ENCODE peak calls at places on chromosomes 1 and 21, in eight cellular contexts. V is HTR-8/SVneo; P is EL; R is HFFc6; H is CD8-positive, alpha-beta T cell; T is GF-D8; B is stimulated activated CD4-positive, alpha-beta T cell treated with anti-CD3 and anti-CD28 coated beads, Interleukin-1b, Interleukin-23, amount 100 ng/mL, for 1 hour; Z is EH. W is an unnamed sample.

GRCh38 chr1:207863893-207864535 is 46.9 kb downstream of the CD34 start:
- DNase-seq in V (no peak), P (no peak), R (no peak), H (peak; percentile 66), T (peak; percentile 83), B (no peak), Z (no peak), W (no peak)

GRCh38 chr1:220458936-220459335 is 69.0 kb upstream of the MARK1 start:
- DNase-seq in V (no peak), P (no peak), R (no peak), H (no peak), T (no peak), B (no peak), Z (peak; percentile 34), W (no peak)

GRCh38 chr1:41153750-41154274 is 88.3 kb downstream of the SCMH1 start:
- DNase-seq in V (no peak), P (no peak), R (no peak), H (no peak), T (no peak), B (no peak), Z (peak; percentile 4), W (no peak)

GRCh38 chr1:31476891-31477846 is 64.2 kb downstream of the SERINC2 start:
- DNase-seq in V (no peak), P (peak; percentile 85), R (peak; percentile 28), H (no peak), T (peak; percentile 64), B (no peak), Z (peak; percentile 48), W (no peak)

GRCh38 chr1:110483308-110483685 is 32.3 kb downstream of the PROK1 start:
- DNase-seq in V (no peak), P (no peak), R (no peak), H (no peak), T (no peak), B (no peak), Z (no peak), W (peak; percentile 24)

GRCh38 chr1:64183380-64183984 is 19.9 kb upstream of the UBE2U start:
- DNase-seq in V (no peak), P (peak; percentile 8), R (no peak), H (no peak), T (no peak), B (no peak), Z (no peak), W (no peak)

GRCh38 chr1:98344726-98345125 is 316.8 kb upstream of the SNX7 start:
- DNase-seq in V (no peak), P (peak; percentile 21), R (no peak), H (no peak), T (no peak), B (no peak), Z (no peak), W (no peak)

GRCh38 chr1:182163821-182164223 is 102.3 kb upstream of the ZNF648 start:
- DNase-seq in V (no peak), P (no peak), R (no peak), H (no peak), T (no peak), B (no peak), Z (peak; percentile 29), W (peak; percentile 30)

GRCh38 chr1:161038523-161039153 is at the start of gene TSTD1:
- DNase-seq in V (peak; percentile 32), P (no peak), R (no peak), H (peak; percentile 89), T (no peak), B (peak; percentile 69), Z (no peak), W (peak; percentile 23)

GRCh38 chr21:41443562-41443961 is 17.5 kb downstream of the MX1 start:
- DNase-seq in V (no peak), P (no peak), R (no peak), H (no peak), T (no peak), B (no peak), Z (no peak), W (no peak)

GRCh38 chr1:4509206-4509605 is 145.2 kb upstream of the AJAP1 start:
- DNase-seq in V (no peak), P (no peak), R (no peak), H (no peak), T (no peak), B (no peak), Z (no peak), W (no peak)

GRCh38 chr1:32619701-32620485 is 30.5 kb downstream of the ZBTB8OS start:
- DNase-seq in V (no peak), P (no peak), R (peak; percentile 17), H (no peak), T (no peak), B (no peak), Z (peak; percentile 32), W (no peak)

GRCh38 chr21:25639167-25639921 is at the start of gene JAM2:
- DNase-seq in V (peak; percentile 49), P (peak; percentile 59), R (no peak), H (peak; percentile 72), T (no peak), B (peak; percentile 6), Z (no peak), W (no peak)

GRCh38 chr1:62070384-62071011 is 124.2 kb upstream of the L1TD1 start:
- DNase-seq in V (no peak), P (peak; percentile 14), R (peak; percentile 15), H (no peak), T (no peak), B (no peak), Z (peak; percentile 22), W (no peak)

GRCh38 chr21:44952116-44952928 is 12.5 kb downstream of the SLX9 start:
- DNase-seq in V (no peak), P (no peak), R (no peak), H (no peak), T (no peak), B (no peak), Z (no peak), W (no peak)

GRCh38 chr21:38646213-38646837 is 148.0 kb upstream of the ERG start:
- DNase-seq in V (no peak), P (peak; percentile 48), R (peak; percentile 59), H (no peak), T (no peak), B (no peak), Z (peak; percentile 51), W (peak; percentile 3)

GRCh38 chr1:42928859-42929258 is 29.8 kb downstream of the SLC2A1 start:
- DNase-seq in V (no peak), P (no peak), R (no peak), H (no peak), T (no peak), B (no peak), Z (no peak), W (no peak)

GRCh38 chr1:153598309-153599172 is 14.4 kb downstream of the S100A16 start:
- DNase-seq in V (no peak), P (peak; percentile 79), R (peak; percentile 53), H (no peak), T (peak; percentile 87), B (no peak), Z (peak; percentile 85), W (peak; percentile 25)

GRCh38 chr1:220511183-220511582 is 16.8 kb upstream of the MARK1 start:
- DNase-seq in V (no peak), P (peak; percentile 72), R (no peak), H (no peak), T (no peak), B (no peak), Z (peak; percentile 45), W (no peak)

W was measured in nucleus accumbens.